ENCODE peak calls at places on chromosome 16, in seven cellular contexts. G is pancreas; Y is T-helper 1 cell; A is activated T-cell treated with anti-CD3 and anti-CD28 coated beads, Interleukin-2, amount 50 U/mL, for 48 hours; I is fibroblast of pulmonary artery; P is NCI-H1105; N is naive thymus-derived CD8-positive, alpha-beta T cell. H is an unnamed sample.

GRCh38 chr16:77789085-77789611 is 784 bp downstream of the VAT1L start:
- DNase-seq in G (no peak), Y (no peak), A (peak), I (no peak), P (no peak), N (no peak), H (no peak)

GRCh38 chr16:87447323-87447722 is 45.5 kb downstream of the ZCCHC14 start:
- DNase-seq in G (no peak), Y (no peak), A (no peak), I (no peak), P (no peak), N (no peak), H (no peak)

GRCh38 chr16:9077001-9077809 is 14.2 kb upstream of the HAPSTR1 start:
- DNase-seq in G (no peak), Y (no peak), A (peak), I (no peak), P (no peak), N (no peak), H (no peak)

GRCh38 chr16:30527635-30528178 is 1.3 kb upstream of the ZNF768 start:
- DNase-seq in G (no peak), Y (no peak), A (no peak), I (no peak), P (no peak), N (no peak), H (no peak)

GRCh38 chr16:57591086-57591869 is 37.2 kb upstream of the ADGRG1 start:
- DNase-seq in G (peak), Y (peak), A (peak), I (peak), P (peak), N (peak), H (peak)

GRCh38 chr16:84274515-84274914 is 20.2 kb upstream of the WFDC1 start:
- DNase-seq in G (no peak), Y (no peak), A (no peak), I (no peak), P (no peak), N (no peak), H (no peak)

GRCh38 chr16:3825103-3825502 is 55.4 kb downstream of the CREBBP start:
- DNase-seq in G (no peak), Y (no peak), A (no peak), I (peak), P (no peak), N (no peak), H (no peak)

GRCh38 chr16:24988137-24988535 is 27.0 kb downstream of the ARHGAP17 start:
- DNase-seq in G (no peak), Y (no peak), A (no peak), I (peak), P (no peak), N (no peak), H (no peak)

GRCh38 chr16:49902908-49903307 is 47.0 kb upstream of the ZNF423 start:
- DNase-seq in G (no peak), Y (no peak), A (no peak), I (no peak), P (no peak), N (no peak), H (no peak)

GRCh38 chr16:57538235-57538711 is 1.9 kb upstream of the CCDC102A start:
- DNase-seq in G (no peak), Y (no peak), A (peak), I (no peak), P (no peak), N (no peak), H (no peak)

GRCh38 chr16:71367243-71367976 is 8.9 kb downstream of the CALB2 start:
- DNase-seq in G (no peak), Y (no peak), A (peak), I (peak), P (no peak), N (no peak), H (no peak)

GRCh38 chr16:88442811-88443576 is 10.1 kb upstream of the ZFPM1 start:
- DNase-seq in G (peak), Y (peak), A (peak), I (peak), P (peak), N (peak), H (peak)

GRCh38 chr16:50677351-50677750 is 3.8 kb downstream of the SNX20 start:
- DNase-seq in G (no peak), Y (no peak), A (peak), I (no peak), P (no peak), N (no peak), H (no peak)

GRCh38 chr16:12704492-12705111 is 99.1 kb downstream of the CPPED1 start:
- DNase-seq in G (no peak), Y (no peak), A (no peak), I (no peak), P (no peak), N (no peak), H (no peak)

GRCh38 chr16:31093132-31093703 is 1.4 kb downstream of the VKORC1 start:
- DNase-seq in G (no peak), Y (no peak), A (no peak), I (no peak), P (peak), N (no peak), H (no peak)

GRCh38 chr16:85863384-85863774 is 35.6 kb upstream of the IRF8 start:
- DNase-seq in G (no peak), Y (no peak), A (no peak), I (peak), P (no peak), N (no peak), H (no peak)

GRCh38 chr16:86398201-86398600 is 112.1 kb upstream of the FOXF1 start:
- DNase-seq in G (no peak), Y (no peak), A (no peak), I (no peak), P (no peak), N (no peak), H (no peak)

GRCh38 chr16:27486344-27486743 is 63.4 kb downstream of the GTF3C1 start:
- DNase-seq in G (no peak), Y (no peak), A (no peak), I (no peak), P (no peak), N (no peak), H (no peak)

GRCh38 chr16:59478806-59479205 is 744.7 kb upstream of the GOT2 start:
- DNase-seq in G (no peak), Y (no peak), A (no peak), I (peak), P (no peak), N (no peak), H (no peak)